ENCODE peak calls at places on chromosomes 2 and 18, in four cellular contexts. One of them, this sample, is unnamed.

GRCh38 chr2:150255528-150255927 is 231.9 kb downstream of the RND3 start:
- DNase-seq in SK-N-SH: no peak
- DNase-seq in K562: no peak
- DNase-seq in astrocyte: peak
- DNase-seq in this sample: no peak

GRCh38 chr2:37911296-37911888 is 13.7 kb upstream of the RMDN2 start:
- DNase-seq in SK-N-SH: no peak
- DNase-seq in K562: no peak
- DNase-seq in astrocyte: no peak
- DNase-seq in this sample: no peak

GRCh38 chr2:74816540-74817331 is 17.2 kb upstream of the HK2 start:
- DNase-seq in astrocyte: no peak
- DNase-seq in SK-N-SH: peak
- DNase-seq in K562: no peak
- DNase-seq in this sample: no peak

GRCh38 chr2:181586569-181587076 is 70.3 kb downstream of the CERKL start:
- DNase-seq in SK-N-SH: no peak
- DNase-seq in astrocyte: peak
- DNase-seq in K562: no peak
- DNase-seq in this sample: no peak

GRCh38 chr18:51185075-51185474 is 12.4 kb downstream of the MEX3C start:
- DNase-seq in SK-N-SH: no peak
- DNase-seq in K562: no peak
- DNase-seq in astrocyte: no peak
- DNase-seq in this sample: no peak

GRCh38 chr2:238585836-238586821 is 159.4 kb downstream of the ASB1 start:
- DNase-seq in K562: no peak
- DNase-seq in astrocyte: peak
- DNase-seq in SK-N-SH: no peak
- DNase-seq in this sample: peak

GRCh38 chr2:112481528-112482228 is at the start of gene TTL:
- DNase-seq in SK-N-SH: peak
- DNase-seq in astrocyte: peak
- DNase-seq in K562: peak
- DNase-seq in this sample: peak

GRCh38 chr2:230905448-230906430 is 19.3 kb downstream of the GPR55 start:
- DNase-seq in astrocyte: no peak
- DNase-seq in K562: peak
- DNase-seq in SK-N-SH: no peak
- DNase-seq in this sample: peak

GRCh38 chr2:30084915-30085314 is 61.9 kb upstream of the YPEL5 start:
- DNase-seq in K562: no peak
- DNase-seq in astrocyte: no peak
- DNase-seq in SK-N-SH: no peak
- DNase-seq in this sample: no peak

GRCh38 chr2:54871457-54872103 is 148.1 kb downstream of the EML6 start:
- DNase-seq in K562: no peak
- DNase-seq in astrocyte: no peak
- DNase-seq in SK-N-SH: no peak
- DNase-seq in this sample: no peak

GRCh38 chr2:40318931-40319330 is 133.0 kb downstream of the SLC8A1 start:
- DNase-seq in K562: no peak
- DNase-seq in astrocyte: no peak
- DNase-seq in SK-N-SH: no peak
- DNase-seq in this sample: no peak

GRCh38 chr2:133641497-133641896 is 73.2 kb upstream of the NCKAP5 start:
- DNase-seq in SK-N-SH: no peak
- DNase-seq in astrocyte: no peak
- DNase-seq in K562: no peak
- DNase-seq in this sample: peak

GRCh38 chr2:1136071-1136470 is 185.4 kb downstream of the SNTG2 start:
- DNase-seq in K562: peak
- DNase-seq in astrocyte: no peak
- DNase-seq in SK-N-SH: peak
- DNase-seq in this sample: peak

GRCh38 chr2:162022290-162022945 is 51.6 kb downstream of the DPP4 start:
- DNase-seq in K562: no peak
- DNase-seq in SK-N-SH: no peak
- DNase-seq in astrocyte: peak
- DNase-seq in this sample: no peak

GRCh38 chr2:6917071-6917760 is at the start of gene RNF144A:
- DNase-seq in astrocyte: no peak
- DNase-seq in K562: peak
- DNase-seq in SK-N-SH: peak
- DNase-seq in this sample: peak

GRCh38 chr2:26911911-26912861 is 58.3 kb upstream of the MAPRE3 start:
- DNase-seq in astrocyte: no peak
- DNase-seq in K562: no peak
- DNase-seq in SK-N-SH: peak
- DNase-seq in this sample: peak

GRCh38 chr2:96507957-96508520 is 2.9 kb upstream of the NEURL3 start:
- DNase-seq in astrocyte: no peak
- DNase-seq in K562: peak
- DNase-seq in SK-N-SH: peak
- DNase-seq in this sample: peak

GRCh38 chr2:27954261-27954673 is 63.7 kb downstream of the BABAM2 start:
- DNase-seq in astrocyte: peak
- DNase-seq in K562: no peak
- DNase-seq in SK-N-SH: no peak
- DNase-seq in this sample: no peak

GRCh38 chr2:72031346-72032115 is 116.1 kb downstream of the CYP26B1 start:
- DNase-seq in astrocyte: peak
- DNase-seq in K562: no peak
- DNase-seq in SK-N-SH: peak
- DNase-seq in this sample: peak

GRCh38 chr2:113085542-113085941 is 17.8 kb downstream of the IL1F10 start:
- DNase-seq in astrocyte: no peak
- DNase-seq in K562: no peak
- DNase-seq in SK-N-SH: no peak
- DNase-seq in this sample: no peak

GRCh38 chr2:146041291-146041868 is 1521.5 kb upstream of the ZEB2 start:
- DNase-seq in SK-N-SH: peak
- DNase-seq in astrocyte: no peak
- DNase-seq in K562: no peak
- DNase-seq in this sample: no peak

GRCh38 chr18:38028941-38029340 is 463.3 kb upstream of the CELF4 start:
- DNase-seq in SK-N-SH: no peak
- DNase-seq in astrocyte: no peak
- DNase-seq in K562: no peak
- DNase-seq in this sample: no peak

GRCh38 chr2:168233166-168233565 is 14.2 kb downstream of the STK39 start:
- DNase-seq in SK-N-SH: no peak
- DNase-seq in K562: no peak
- DNase-seq in astrocyte: no peak
- DNase-seq in this sample: no peak

GRCh38 chr2:147567131-147567530 is 277.7 kb upstream of the ACVR2A start:
- DNase-seq in astrocyte: no peak
- DNase-seq in SK-N-SH: no peak
- DNase-seq in K562: no peak
- DNase-seq in this sample: no peak

GRCh38 chr2:187915810-187916209 is 361.6 kb upstream of the TFPI start:
- DNase-seq in astrocyte: no peak
- DNase-seq in K562: no peak
- DNase-seq in SK-N-SH: no peak
- DNase-seq in this sample: no peak

GRCh38 chr2:216516730-216517350 is 18.2 kb downstream of the RPL37A start:
- DNase-seq in astrocyte: peak
- DNase-seq in K562: peak
- DNase-seq in SK-N-SH: peak
- DNase-seq in this sample: no peak

GRCh38 chr18:28152354-28152753 is 24.6 kb downstream of the CDH2 start:
- DNase-seq in SK-N-SH: no peak
- DNase-seq in astrocyte: no peak
- DNase-seq in K562: no peak
- DNase-seq in this sample: no peak

GRCh38 chr2:60794271-60794863 is 38.3 kb downstream of the PAPOLG start:
- DNase-seq in astrocyte: no peak
- DNase-seq in SK-N-SH: peak
- DNase-seq in K562: peak
- DNase-seq in this sample: no peak

GRCh38 chr2:221304916-221305315 is 267.2 kb downstream of the EPHA4 start:
- DNase-seq in K562: no peak
- DNase-seq in SK-N-SH: no peak
- DNase-seq in astrocyte: no peak
- DNase-seq in this sample: no peak

GRCh38 chr2:163467206-163467605 is 268.6 kb downstream of the FIGN start:
- DNase-seq in astrocyte: peak
- DNase-seq in K562: no peak
- DNase-seq in SK-N-SH: peak
- DNase-seq in this sample: no peak

GRCh38 chr2:222646008-222646407 is 9.9 kb downstream of the FARSB start:
- DNase-seq in SK-N-SH: no peak
- DNase-seq in astrocyte: no peak
- DNase-seq in K562: no peak
- DNase-seq in this sample: no peak

GRCh38 chr2:196277002-196277401 is 105.6 kb upstream of the STK17B start:
- DNase-seq in astrocyte: no peak
- DNase-seq in K562: peak
- DNase-seq in SK-N-SH: no peak
- DNase-seq in this sample: no peak
- H3K9ac ChIP-seq in astrocyte: no peak
- H3K9ac ChIP-seq in K562: no peak
- H3K9ac ChIP-seq in SK-N-SH: peak
- H3K9ac ChIP-seq in this sample: no peak

DNA sequence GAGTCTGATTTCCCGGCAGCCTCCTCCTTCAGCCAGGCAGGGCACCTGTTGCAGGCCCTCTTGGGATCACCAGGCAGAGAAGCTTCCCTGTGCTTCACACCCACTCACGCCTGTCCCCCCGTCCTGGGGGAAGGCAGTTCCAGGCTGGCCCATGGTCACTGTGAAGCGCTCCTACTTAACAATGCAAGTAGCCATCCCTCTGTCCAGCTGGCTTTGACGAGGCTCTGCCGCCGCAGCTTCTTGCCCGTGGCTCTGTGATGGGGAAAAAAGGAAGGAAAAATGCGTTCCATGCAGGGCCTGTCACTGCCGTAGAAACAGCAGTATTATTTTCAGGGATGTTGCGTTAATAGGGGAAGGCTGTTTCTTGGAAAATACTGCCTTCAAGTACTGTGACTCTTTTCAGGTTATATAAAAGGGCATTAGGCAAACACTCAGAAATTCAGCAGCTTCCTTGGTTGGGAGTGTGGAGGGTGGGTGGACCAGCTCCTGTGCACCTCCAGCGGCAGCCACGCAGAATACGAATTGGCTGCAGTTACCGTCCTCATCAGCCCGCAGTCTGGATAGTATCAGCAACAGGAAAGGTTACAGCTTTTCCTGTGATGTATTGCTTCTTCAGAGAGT is 232.3 kb downstream of the KLHL29 start:
- DNase-seq in SK-N-SH: no peak
- DNase-seq in astrocyte: peak
- DNase-seq in K562: no peak
- DNase-seq in this sample: no peak
- TF ChIP-seq CTCF in SK-N-SH: no peak
- TF ChIP-seq CTCF in astrocyte: peak
- TF ChIP-seq CTCF in K562: peak
- TF ChIP-seq CTCF in this sample: no peak

GRCh38 chr2:101829429-101829828 is 131.9 kb downstream of the MAP4K4 start:
- DNase-seq in SK-N-SH: no peak
- DNase-seq in K562: no peak
- DNase-seq in astrocyte: peak
- DNase-seq in this sample: no peak

GRCh38 chr2:101826716-101827115 is 129.2 kb downstream of the MAP4K4 start:
- DNase-seq in astrocyte: no peak
- DNase-seq in K562: no peak
- DNase-seq in SK-N-SH: no peak
- DNase-seq in this sample: no peak

GRCh38 chr2:101828267-101829017 is 130.9 kb downstream of the MAP4K4 start:
- DNase-seq in astrocyte: no peak
- DNase-seq in SK-N-SH: no peak
- DNase-seq in K562: no peak
- DNase-seq in this sample: no peak

GRCh38 chr2:101829018-101829396 is 131.5 kb downstream of the MAP4K4 start:
- DNase-seq in astrocyte: no peak
- DNase-seq in SK-N-SH: no peak
- DNase-seq in K562: no peak
- DNase-seq in this sample: no peak

DNA sequence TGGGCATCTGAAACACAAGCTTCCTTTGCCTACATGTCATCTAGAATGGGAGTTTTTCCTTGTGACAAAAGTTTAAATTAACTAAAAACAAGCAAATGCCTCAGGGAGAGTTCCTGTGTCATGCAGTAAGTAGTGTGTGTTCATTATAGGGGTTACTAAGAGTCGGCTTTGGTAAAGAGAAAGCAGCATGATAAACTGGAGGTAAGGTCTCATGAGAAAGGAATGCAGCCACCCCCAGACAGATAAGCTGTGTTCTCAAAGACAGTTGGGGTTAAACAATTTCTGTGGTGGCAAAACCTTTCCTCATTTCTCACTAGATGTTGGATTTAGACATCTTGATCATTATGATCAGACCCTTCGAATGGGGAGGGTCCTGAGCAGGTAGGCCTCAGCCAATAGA is 129.7 kb downstream of the MAP4K4 start:
- DNase-seq in K562: no peak
- DNase-seq in SK-N-SH: no peak
- DNase-seq in astrocyte: peak
- DNase-seq in this sample: no peak
- H3K9ac ChIP-seq in K562: no peak
- H3K9ac ChIP-seq in SK-N-SH: peak
- H3K9ac ChIP-seq in astrocyte: peak
- H3K9ac ChIP-seq in this sample: no peak

DNA sequence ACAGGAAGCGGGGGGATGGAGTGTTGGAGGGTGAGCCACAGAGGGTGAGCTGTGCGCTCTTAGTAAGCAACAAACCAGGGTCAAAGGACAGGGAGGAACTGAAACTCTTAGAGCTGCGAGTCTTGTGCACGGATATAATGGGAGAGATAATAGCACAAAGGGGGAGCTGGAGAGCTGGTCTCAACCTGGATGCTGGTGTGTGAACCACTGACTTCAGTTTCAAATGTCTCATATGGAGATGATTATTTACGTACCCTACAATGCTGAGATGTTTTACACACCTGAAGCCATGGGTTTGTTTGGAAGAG is 35.9 kb downstream of the PTGR3 start:
- DNase-seq in SK-N-SH: no peak
- DNase-seq in astrocyte: no peak
- DNase-seq in K562: no peak
- DNase-seq in this sample: peak
- TF ChIP-seq CTCF in SK-N-SH: no peak
- TF ChIP-seq CTCF in astrocyte: no peak
- TF ChIP-seq CTCF in K562: no peak
- TF ChIP-seq CTCF in this sample: peak

GRCh38 chr2:46985512-46985911 is 69.9 kb upstream of the MCFD2 start:
- DNase-seq in K562: no peak
- DNase-seq in SK-N-SH: no peak
- DNase-seq in astrocyte: peak
- DNase-seq in this sample: no peak
- H3K9ac ChIP-seq in K562: no peak
- H3K9ac ChIP-seq in SK-N-SH: peak
- H3K9ac ChIP-seq in astrocyte: peak
- H3K9ac ChIP-seq in this sample: no peak

GRCh38 chr2:232438951-232439757 is 16.8 kb upstream of the ALPI start:
- DNase-seq in K562: peak
- DNase-seq in astrocyte: no peak
- DNase-seq in SK-N-SH: peak
- DNase-seq in this sample: peak
- TF ChIP-seq CTCF in K562: no peak
- TF ChIP-seq CTCF in astrocyte: no peak
- TF ChIP-seq CTCF in SK-N-SH: peak
- TF ChIP-seq CTCF in this sample: peak

This sample was measured in endodermal cell.